ENCODE peak calls at places on chromosomes 16 and 17, in seven cellular contexts. U is CD4-positive, alpha-beta T cell; C is neural progenitor cell; D is K562; Y is AG04450; M is Calu3; I is brain microvascular endothelial cell. E is an unnamed sample.

GRCh38 chr17:2337811-2338657 is 733 bp downstream of the SGSM2 start:
- DNase-seq in U (peak), C (peak), D (peak), Y (no peak), M (peak), I (no peak), E (peak)

GRCh38 chr17:75769536-75769935 is 4.5 kb upstream of the GALK1 start:
- DNase-seq in U (no peak), C (no peak), D (no peak), Y (no peak), M (no peak), I (no peak), E (peak)

GRCh38 chr17:77807746-77808441 is 150.6 kb upstream of the TNRC6C start:
- DNase-seq in U (no peak), C (no peak), D (no peak), Y (no peak), M (no peak), I (no peak), E (no peak)

GRCh38 chr16:81496742-81497141 is 52.1 kb downstream of the CMIP start:
- DNase-seq in U (no peak), C (no peak), D (no peak), Y (no peak), M (no peak), I (no peak), E (no peak)

GRCh38 chr17:143785-144281 is 6.5 kb downstream of the SCGB1C2 start:
- DNase-seq in U (peak), C (peak), D (peak), Y (peak), M (peak), I (peak), E (peak)

GRCh38 chr16:19108409-19109287 is 5.1 kb upstream of the ITPRIPL2 start:
- DNase-seq in U (no peak), C (no peak), D (no peak), Y (no peak), M (no peak), I (no peak), E (no peak)

GRCh38 chr17:31731119-31731518 is 127.9 kb downstream of the COPRS start:
- DNase-seq in U (no peak), C (no peak), D (no peak), Y (no peak), M (no peak), I (no peak), E (no peak)

GRCh38 chr16:19578378-19578851 is 22.9 kb downstream of the VPS35L start:
- DNase-seq in U (no peak), C (peak), D (no peak), Y (no peak), M (no peak), I (no peak), E (no peak)

GRCh38 chr16:4529085-4530060 is 9.2 kb downstream of the CDIP1 start:
- DNase-seq in U (no peak), C (peak), D (no peak), Y (peak), M (no peak), I (peak), E (no peak)

GRCh38 chr16:942436-943060 is 28.2 kb downstream of the LMF1 start:
- DNase-seq in U (no peak), C (no peak), D (no peak), Y (no peak), M (no peak), I (no peak), E (no peak)

GRCh38 chr17:44556114-44556853 is 1.0 kb upstream of the FZD2 start:
- DNase-seq in U (no peak), C (peak), D (peak), Y (no peak), M (peak), I (no peak), E (no peak)

GRCh38 chr17:19742495-19742894 is 5.6 kb downstream of the ALDH3A1 start:
- DNase-seq in U (no peak), C (no peak), D (no peak), Y (no peak), M (no peak), I (no peak), E (no peak)

GRCh38 chr16:706189-707061 is 824 bp upstream of the FBXL16 start:
- DNase-seq in U (no peak), C (peak), D (no peak), Y (no peak), M (no peak), I (no peak), E (no peak)

GRCh38 chr16:81586421-81586820 is 141.8 kb downstream of the CMIP start:
- DNase-seq in U (no peak), C (no peak), D (no peak), Y (no peak), M (peak), I (no peak), E (no peak)

GRCh38 chr16:29699324-29700219 is 20.6 kb downstream of the QPRT start:
- DNase-seq in U (no peak), C (no peak), D (no peak), Y (no peak), M (no peak), I (no peak), E (no peak)

GRCh38 chr16:71917900-71918299 is 22.6 kb downstream of the IST1 start:
- DNase-seq in U (no peak), C (no peak), D (no peak), Y (no peak), M (no peak), I (peak), E (no peak)

GRCh38 chr17:20805751-20806150 is 226.2 kb downstream of the CDRT15L2 start:
- DNase-seq in U (no peak), C (no peak), D (no peak), Y (no peak), M (no peak), I (no peak), E (no peak)

GRCh38 chr17:26765860-26766709 is 527.8 kb upstream of the WSB1 start:
- DNase-seq in U (no peak), C (no peak), D (no peak), Y (no peak), M (no peak), I (no peak), E (no peak)

GRCh38 chr17:75633484-75634375 is 496 bp downstream of the SMIM5 start:
- DNase-seq in U (peak), C (peak), D (peak), Y (peak), M (peak), I (peak), E (peak)

GRCh38 chr17:6408271-6408670 is 26.6 kb downstream of the AIPL1 start:
- DNase-seq in U (no peak), C (peak), D (no peak), Y (no peak), M (no peak), I (no peak), E (no peak)

GRCh38 chr17:80274317-80274716 is 13.7 kb downstream of the RNF213 start:
- DNase-seq in U (no peak), C (no peak), D (no peak), Y (no peak), M (no peak), I (no peak), E (no peak)

GRCh38 chr17:80878876-80879722 is 112.5 kb upstream of the CHMP6 start:
- DNase-seq in U (no peak), C (no peak), D (no peak), Y (no peak), M (no peak), I (no peak), E (no peak)

GRCh38 chr16:67516296-67517177 is 12.1 kb upstream of the RIPOR1 start:
- DNase-seq in U (no peak), C (no peak), D (no peak), Y (no peak), M (no peak), I (no peak), E (no peak)

GRCh38 chr16:56202036-56202435 is 10.7 kb downstream of the GNAO1 start:
- DNase-seq in U (peak), C (no peak), D (no peak), Y (no peak), M (no peak), I (no peak), E (no peak)

GRCh38 chr17:76747716-76748360 is 9.9 kb downstream of the MFSD11 start:
- DNase-seq in U (no peak), C (no peak), D (no peak), Y (no peak), M (no peak), I (no peak), E (no peak)

GRCh38 chr17:27473748-27474609 is 17.7 kb downstream of the KSR1 start:
- DNase-seq in U (peak), C (no peak), D (peak), Y (no peak), M (peak), I (no peak), E (no peak)

GRCh38 chr17:61511480-61512182 is 59.4 kb downstream of the TBX4 start:
- DNase-seq in U (no peak), C (no peak), D (no peak), Y (no peak), M (no peak), I (no peak), E (no peak)

DNA sequence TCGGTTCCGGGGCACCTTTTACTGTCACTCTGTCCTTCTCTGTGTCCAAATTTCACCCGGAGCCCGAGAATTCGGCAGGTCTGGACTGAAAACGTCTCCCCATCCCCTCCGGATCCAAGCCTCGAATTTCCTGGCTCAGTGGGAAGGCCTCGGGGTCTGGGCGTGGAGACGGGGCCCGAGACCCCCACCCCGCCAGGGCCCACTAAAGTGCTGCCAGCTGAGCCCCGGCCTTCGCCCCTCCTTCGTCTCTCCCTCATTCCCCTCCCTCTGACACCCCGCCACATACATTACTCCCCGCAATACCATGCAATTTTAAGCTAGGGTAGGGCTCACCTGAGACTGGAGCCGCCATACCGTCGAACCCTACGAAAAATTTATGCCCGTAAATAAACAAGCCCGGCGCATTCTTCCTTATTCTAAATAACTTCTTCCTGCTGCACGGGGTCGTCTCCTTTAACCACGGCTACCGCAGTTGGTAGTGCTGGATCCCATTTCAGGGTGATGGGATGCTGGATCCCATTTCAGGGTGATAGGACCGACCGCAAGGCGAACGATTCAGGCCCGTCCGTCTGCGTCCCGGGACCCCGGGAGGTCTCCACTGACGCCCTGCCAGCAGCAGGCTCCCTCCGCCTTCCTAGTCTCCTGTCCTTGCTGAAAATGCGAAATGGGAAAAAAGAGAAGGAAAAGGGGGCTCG is 4.4 kb upstream of the OR1F1 start:
- DNase-seq in U (no peak), C (no peak), D (no peak), Y (no peak), M (no peak), I (no peak), E (no peak)
- TF ChIP-seq CTCF in U (peak), C (no peak), D (no peak), Y (no peak), M (no peak), I (no peak), E (no peak)

GRCh38 chr17:38333635-38334295 is 10.0 kb downstream of the GPR179 start:
- DNase-seq in U (no peak), C (peak), D (peak), Y (no peak), M (peak), I (no peak), E (no peak)
- TF ChIP-seq CTCF in U (no peak), C (no peak), D (peak), Y (peak), M (peak), I (peak), E (no peak)

GRCh38 chr16:89949756-89950155 is 1.2 kb downstream of the DEF8 start:
- DNase-seq in U (no peak), C (no peak), D (no peak), Y (no peak), M (no peak), I (no peak), E (no peak)

GRCh38 chr16:89946515-89946914 is 2.0 kb upstream of the DEF8 start:
- DNase-seq in U (no peak), C (no peak), D (no peak), Y (no peak), M (no peak), I (no peak), E (no peak)

GRCh38 chr16:89944773-89945172 is 3.8 kb upstream of the DEF8 start:
- DNase-seq in U (no peak), C (no peak), D (no peak), Y (no peak), M (no peak), I (no peak), E (no peak)

GRCh38 chr16:89949121-89949742 is 677 bp downstream of the DEF8 start:
- DNase-seq in U (no peak), C (no peak), D (no peak), Y (no peak), M (no peak), I (no peak), E (no peak)

DNA sequence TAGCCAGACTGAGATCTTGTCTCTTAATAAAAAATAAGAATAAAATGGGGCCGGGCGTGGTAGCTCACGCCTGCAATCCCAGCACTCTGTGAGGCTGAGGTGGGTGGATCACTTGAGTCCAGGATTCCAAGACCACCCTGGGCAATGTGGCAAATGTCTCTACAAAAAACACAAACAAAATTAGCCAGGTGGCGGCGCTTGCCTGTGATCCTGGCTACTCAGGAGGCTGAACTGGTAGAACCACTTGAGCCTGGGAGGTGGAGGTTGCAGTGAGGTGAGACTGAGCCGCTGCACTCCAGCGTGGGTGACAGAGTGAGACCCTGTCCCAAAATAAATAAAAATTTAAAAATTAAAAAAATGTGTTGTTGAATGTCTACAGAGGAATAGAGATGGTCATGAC is 2.9 kb upstream of the DEF8 start:
- DNase-seq in U (no peak), C (no peak), D (no peak), Y (no peak), M (peak), I (no peak), E (no peak)
- TF ChIP-seq CTCF in U (no peak), C (no peak), D (peak), Y (no peak), M (no peak), I (no peak), E (no peak)

GRCh38 chr16:75062944-75063444 is 53.6 kb downstream of the LDHD start:
- DNase-seq in U (no peak), C (no peak), D (no peak), Y (no peak), M (no peak), I (no peak), E (no peak)
- TF ChIP-seq CTCF in U (no peak), C (no peak), D (peak), Y (peak), M (no peak), I (no peak), E (no peak)

GRCh38 chr17:4155980-4156620 is 13.1 kb downstream of the CYB5D2 start:
- DNase-seq in U (no peak), C (no peak), D (no peak), Y (no peak), M (no peak), I (no peak), E (no peak)

GRCh38 chr17:4157618-4158333 is 14.8 kb downstream of the CYB5D2 start:
- DNase-seq in U (no peak), C (no peak), D (no peak), Y (no peak), M (no peak), I (no peak), E (no peak)

GRCh38 chr17:4159761-4160160 is 16.8 kb downstream of the CYB5D2 start:
- DNase-seq in U (no peak), C (no peak), D (no peak), Y (no peak), M (no peak), I (no peak), E (no peak)

GRCh38 chr17:4154201-4154600 is 11.2 kb downstream of the CYB5D2 start:
- DNase-seq in U (no peak), C (no peak), D (no peak), Y (no peak), M (no peak), I (no peak), E (no peak)

DNA sequence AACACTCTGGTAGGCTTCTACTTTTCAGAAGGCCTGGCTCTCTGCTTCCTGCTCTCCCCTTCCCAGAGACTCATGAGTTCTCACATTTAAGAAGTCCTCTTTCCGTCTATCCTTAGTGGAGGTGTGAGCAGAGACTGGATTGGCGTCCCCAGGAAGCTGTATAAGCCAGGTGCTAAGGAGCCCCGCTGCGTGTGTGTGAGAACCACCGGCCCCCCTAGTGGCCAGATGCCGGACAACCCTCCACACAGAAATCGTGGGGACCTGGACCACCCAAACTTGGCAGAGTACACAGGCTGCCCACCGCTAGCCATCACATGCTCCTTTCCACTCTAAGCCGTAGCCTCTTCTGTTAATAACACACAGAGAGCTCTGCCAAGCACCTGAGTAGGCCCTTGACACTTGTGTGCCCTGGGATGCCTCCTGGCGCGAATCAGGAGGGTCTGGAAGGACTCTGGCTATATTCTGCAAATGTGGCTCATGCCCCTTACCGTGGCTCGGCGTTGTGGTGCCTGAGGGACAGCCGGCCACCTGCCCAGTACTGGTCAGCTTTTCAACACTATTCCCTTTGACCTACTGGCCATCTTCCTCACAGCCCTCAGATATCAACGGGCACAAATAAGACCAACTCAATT is 13.9 kb downstream of the CYB5D2 start:
- DNase-seq in U (no peak), C (peak), D (peak), Y (no peak), M (no peak), I (no peak), E (no peak)
- TF ChIP-seq CTCF in U (no peak), C (peak), D (peak), Y (peak), M (no peak), I (peak), E (no peak)

GRCh38 chr17:82915697-82916027 is 75.8 kb upstream of the ZNF750 start:
- DNase-seq in U (no peak), C (no peak), D (no peak), Y (no peak), M (no peak), I (no peak), E (no peak)

GRCh38 chr17:82912571-82913089 is 72.8 kb upstream of the ZNF750 start:
- DNase-seq in U (no peak), C (no peak), D (no peak), Y (no peak), M (no peak), I (no peak), E (no peak)

GRCh38 chr17:82913304-82914043 is 73.7 kb upstream of the ZNF750 start:
- DNase-seq in U (no peak), C (peak), D (peak), Y (no peak), M (peak), I (no peak), E (no peak)

GRCh38 chr17:82915010-82915696 is 75.3 kb upstream of the ZNF750 start:
- DNase-seq in U (no peak), C (no peak), D (no peak), Y (no peak), M (no peak), I (no peak), E (no peak)

DNA sequence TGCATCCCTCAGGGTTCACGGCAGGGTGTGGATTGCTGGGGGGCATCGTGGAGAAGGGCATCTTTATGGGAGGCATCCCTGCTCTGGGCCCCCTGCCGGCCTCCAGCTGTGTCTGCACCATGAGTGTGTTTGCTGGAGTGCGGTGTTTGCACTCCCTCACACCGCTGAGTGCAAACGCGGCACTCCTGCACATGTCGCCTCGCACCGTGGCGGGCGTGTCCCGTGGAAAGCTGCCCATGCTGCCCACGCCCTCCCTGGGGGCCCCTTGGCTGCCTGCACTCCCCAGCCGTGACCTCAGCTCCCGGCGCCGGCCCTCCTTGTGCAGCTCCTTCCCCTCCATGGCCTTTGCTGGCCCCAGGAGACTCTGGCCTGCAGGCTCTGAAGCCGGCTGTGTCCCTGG is 74.6 kb upstream of the ZNF750 start:
- DNase-seq in U (no peak), C (no peak), D (no peak), Y (no peak), M (no peak), I (no peak), E (no peak)
- TF ChIP-seq CTCF in U (no peak), C (no peak), D (no peak), Y (peak), M (no peak), I (peak), E (no peak)

E was measured in coronary artery.